ENCODE peak calls at places on chromosomes 3 and 15, in seven cellular contexts. One of them, this sample, is unnamed.

GRCh38 chr15:98807262-98807661 is 158.9 kb downstream of the IGF1R start:
- DNase-seq in body of pancreas: no peak
- DNase-seq in A549: no peak
- DNase-seq in adrenal gland: no peak
- DNase-seq in heart left ventricle: no peak
- DNase-seq in ovary: no peak
- DNase-seq in right lobe of liver: no peak
- DNase-seq in this sample: no peak

GRCh38 chr3:172616061-172616461 is 92.8 kb upstream of the TNFSF10 start:
- DNase-seq in adrenal gland: no peak
- DNase-seq in A549: no peak
- DNase-seq in body of pancreas: no peak
- DNase-seq in ovary: no peak
- DNase-seq in right lobe of liver: no peak
- DNase-seq in heart left ventricle: no peak
- DNase-seq in this sample: no peak

GRCh38 chr15:36370735-36371115 is 208.7 kb upstream of the CDIN1 start:
- DNase-seq in heart left ventricle: no peak
- DNase-seq in A549: peak
- DNase-seq in adrenal gland: no peak
- DNase-seq in ovary: no peak
- DNase-seq in body of pancreas: no peak
- DNase-seq in right lobe of liver: no peak
- DNase-seq in this sample: no peak

GRCh38 chr3:194011807-194012206 is 124.1 kb upstream of the HES1 start:
- DNase-seq in ovary: no peak
- DNase-seq in right lobe of liver: no peak
- DNase-seq in adrenal gland: no peak
- DNase-seq in body of pancreas: no peak
- DNase-seq in heart left ventricle: no peak
- DNase-seq in A549: no peak
- DNase-seq in this sample: no peak

GRCh38 chr3:62255758-62256157 is 117.6 kb downstream of the FEZF2 start:
- DNase-seq in ovary: no peak
- DNase-seq in A549: no peak
- DNase-seq in heart left ventricle: no peak
- DNase-seq in right lobe of liver: no peak
- DNase-seq in adrenal gland: no peak
- DNase-seq in body of pancreas: no peak
- DNase-seq in this sample: no peak

GRCh38 chr15:67085818-67086649 is 20.6 kb downstream of the SMAD3 start:
- DNase-seq in right lobe of liver: no peak
- DNase-seq in A549: no peak
- DNase-seq in body of pancreas: peak
- DNase-seq in adrenal gland: no peak
- DNase-seq in ovary: no peak
- DNase-seq in heart left ventricle: no peak
- DNase-seq in this sample: no peak

GRCh38 chr3:49025793-49026520 is 3.2 kb downstream of the IMPDH2 start:
- DNase-seq in A549: no peak
- DNase-seq in body of pancreas: no peak
- DNase-seq in adrenal gland: no peak
- DNase-seq in heart left ventricle: no peak
- DNase-seq in right lobe of liver: no peak
- DNase-seq in ovary: no peak
- DNase-seq in this sample: no peak

GRCh38 chr3:146783446-146783845 is 178.3 kb upstream of the PLSCR5 start:
- DNase-seq in ovary: no peak
- DNase-seq in A549: no peak
- DNase-seq in heart left ventricle: no peak
- DNase-seq in adrenal gland: no peak
- DNase-seq in right lobe of liver: no peak
- DNase-seq in body of pancreas: no peak
- DNase-seq in this sample: no peak

GRCh38 chr15:85421116-85421925 is 40.9 kb downstream of the AKAP13 start:
- DNase-seq in ovary: no peak
- DNase-seq in body of pancreas: no peak
- DNase-seq in heart left ventricle: no peak
- DNase-seq in adrenal gland: no peak
- DNase-seq in right lobe of liver: no peak
- DNase-seq in A549: no peak
- DNase-seq in this sample: no peak

GRCh38 chr3:54818942-54819341 is 108.9 kb downstream of the LRTM1 start:
- DNase-seq in A549: no peak
- DNase-seq in adrenal gland: no peak
- DNase-seq in body of pancreas: no peak
- DNase-seq in right lobe of liver: no peak
- DNase-seq in heart left ventricle: no peak
- DNase-seq in ovary: no peak
- DNase-seq in this sample: no peak

GRCh38 chr15:67140078-67140833 is 74.9 kb downstream of the SMAD3 start:
- DNase-seq in right lobe of liver: no peak
- DNase-seq in adrenal gland: no peak
- DNase-seq in A549: no peak
- DNase-seq in heart left ventricle: no peak
- DNase-seq in body of pancreas: no peak
- DNase-seq in ovary: peak
- DNase-seq in this sample: no peak

GRCh38 chr3:103685940-103686339 is 1251.1 kb downstream of the ZPLD1 start:
- DNase-seq in body of pancreas: no peak
- DNase-seq in heart left ventricle: no peak
- DNase-seq in adrenal gland: no peak
- DNase-seq in A549: no peak
- DNase-seq in ovary: no peak
- DNase-seq in right lobe of liver: no peak
- DNase-seq in this sample: no peak

GRCh38 chr15:101170568-101171350 is 81.1 kb downstream of the CHSY1 start:
- DNase-seq in adrenal gland: no peak
- DNase-seq in ovary: no peak
- DNase-seq in body of pancreas: peak
- DNase-seq in heart left ventricle: no peak
- DNase-seq in right lobe of liver: no peak
- DNase-seq in A549: no peak
- DNase-seq in this sample: no peak

GRCh38 chr3:25725810-25726209 is 57.4 kb downstream of the NGLY1 start:
- DNase-seq in heart left ventricle: no peak
- DNase-seq in adrenal gland: no peak
- DNase-seq in ovary: no peak
- DNase-seq in body of pancreas: no peak
- DNase-seq in right lobe of liver: no peak
- DNase-seq in A549: no peak
- DNase-seq in this sample: no peak

GRCh38 chr3:8458711-8459110 is 42.9 kb upstream of the LMCD1 start:
- DNase-seq in ovary: no peak
- DNase-seq in body of pancreas: no peak
- DNase-seq in adrenal gland: no peak
- DNase-seq in right lobe of liver: no peak
- DNase-seq in heart left ventricle: no peak
- DNase-seq in A549: no peak
- DNase-seq in this sample: peak

GRCh38 chr15:27070816-27071215 is 99.8 kb downstream of the GABRG3 start:
- DNase-seq in right lobe of liver: no peak
- DNase-seq in adrenal gland: no peak
- DNase-seq in ovary: no peak
- DNase-seq in A549: no peak
- DNase-seq in body of pancreas: no peak
- DNase-seq in heart left ventricle: no peak
- DNase-seq in this sample: no peak

GRCh38 chr3:66253790-66254620 is 33.2 kb downstream of the SLC25A26 start:
- DNase-seq in A549: peak
- DNase-seq in adrenal gland: no peak
- DNase-seq in right lobe of liver: no peak
- DNase-seq in body of pancreas: no peak
- DNase-seq in ovary: no peak
- DNase-seq in heart left ventricle: no peak
- DNase-seq in this sample: no peak

GRCh38 chr3:66260431-66260830 is 39.6 kb downstream of the SLC25A26 start:
- DNase-seq in body of pancreas: no peak
- DNase-seq in right lobe of liver: no peak
- DNase-seq in heart left ventricle: no peak
- DNase-seq in A549: no peak
- DNase-seq in adrenal gland: no peak
- DNase-seq in ovary: no peak
- DNase-seq in this sample: no peak

GRCh38 chr3:66256806-66257205 is 36.0 kb downstream of the SLC25A26 start:
- DNase-seq in adrenal gland: no peak
- DNase-seq in ovary: no peak
- DNase-seq in body of pancreas: no peak
- DNase-seq in heart left ventricle: no peak
- DNase-seq in right lobe of liver: no peak
- DNase-seq in A549: no peak
- DNase-seq in this sample: no peak

GRCh38 chr3:66259721-66260255 is 39.0 kb downstream of the SLC25A26 start:
- DNase-seq in A549: no peak
- DNase-seq in body of pancreas: no peak
- DNase-seq in heart left ventricle: no peak
- DNase-seq in adrenal gland: no peak
- DNase-seq in ovary: no peak
- DNase-seq in right lobe of liver: no peak
- DNase-seq in this sample: no peak

DNA sequence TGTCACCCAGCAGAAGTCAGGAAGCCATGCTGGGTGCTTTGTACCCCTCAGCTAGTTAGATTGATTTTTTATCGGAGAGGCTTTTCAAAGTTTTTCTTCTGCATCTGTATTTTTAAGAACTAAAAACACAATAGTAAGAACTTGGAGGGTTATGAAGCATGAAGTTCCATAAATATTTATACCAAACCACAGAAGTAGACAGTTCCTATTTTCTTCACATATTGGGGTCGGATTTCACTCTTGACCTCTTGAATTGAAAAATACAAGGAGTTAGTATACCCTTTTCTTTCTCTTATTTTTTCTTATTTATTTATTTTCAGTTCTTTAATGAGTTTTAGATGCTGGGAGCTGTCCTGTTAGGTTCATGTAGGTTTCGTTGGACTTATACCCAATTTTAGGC is 35.1 kb downstream of the SLC25A26 start:
- DNase-seq in A549: no peak
- DNase-seq in right lobe of liver: no peak
- DNase-seq in ovary: no peak
- DNase-seq in body of pancreas: no peak
- DNase-seq in heart left ventricle: no peak
- DNase-seq in adrenal gland: no peak
- DNase-seq in this sample: no peak
- H3K4me3 ChIP-seq in A549: no peak
- H3K4me3 ChIP-seq in right lobe of liver: no peak
- H3K4me3 ChIP-seq in ovary: no peak
- H3K4me3 ChIP-seq in body of pancreas: no peak
- H3K4me3 ChIP-seq in heart left ventricle: no peak
- H3K4me3 ChIP-seq in adrenal gland: no peak
- H3K4me3 ChIP-seq in this sample: no peak

GRCh38 chr3:31346542-31346979 is 186.2 kb upstream of the STT3B start:
- DNase-seq in heart left ventricle: no peak
- DNase-seq in adrenal gland: no peak
- DNase-seq in A549: no peak
- DNase-seq in ovary: no peak
- DNase-seq in right lobe of liver: no peak
- DNase-seq in body of pancreas: no peak
- DNase-seq in this sample: no peak

GRCh38 chr3:31343075-31343474 is 189.7 kb upstream of the STT3B start:
- DNase-seq in body of pancreas: no peak
- DNase-seq in ovary: no peak
- DNase-seq in adrenal gland: no peak
- DNase-seq in A549: no peak
- DNase-seq in heart left ventricle: no peak
- DNase-seq in right lobe of liver: no peak
- DNase-seq in this sample: no peak

GRCh38 chr3:31345581-31345980 is 187.1 kb upstream of the STT3B start:
- DNase-seq in adrenal gland: no peak
- DNase-seq in right lobe of liver: no peak
- DNase-seq in ovary: no peak
- DNase-seq in body of pancreas: no peak
- DNase-seq in heart left ventricle: no peak
- DNase-seq in A549: no peak
- DNase-seq in this sample: no peak

DNA sequence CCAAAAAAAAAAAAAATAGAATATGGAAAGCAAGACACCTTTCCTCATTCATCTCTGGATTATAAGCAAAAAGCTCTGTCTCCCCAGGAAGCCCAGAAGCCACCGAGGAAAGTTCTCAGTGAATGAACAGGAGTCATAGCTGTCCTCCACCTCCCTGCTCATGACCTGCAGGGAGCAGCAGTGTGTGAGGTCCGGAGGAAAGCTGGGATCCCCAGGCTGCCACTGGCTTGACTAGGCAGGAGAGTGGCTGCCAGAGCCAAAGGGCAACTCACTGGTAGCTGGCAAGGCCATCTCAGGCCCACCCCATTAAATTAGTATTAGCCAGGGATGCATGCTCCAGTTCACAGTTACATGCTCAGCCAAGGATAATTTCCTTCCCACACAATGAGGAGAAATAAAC is 191.6 kb upstream of the STT3B start:
- DNase-seq in right lobe of liver: no peak
- DNase-seq in heart left ventricle: no peak
- DNase-seq in ovary: peak
- DNase-seq in adrenal gland: no peak
- DNase-seq in body of pancreas: peak
- DNase-seq in A549: peak
- DNase-seq in this sample: no peak
- TF ChIP-seq CTCF in right lobe of liver: no peak
- TF ChIP-seq CTCF in heart left ventricle: no peak
- TF ChIP-seq CTCF in ovary: no peak
- TF ChIP-seq CTCF in adrenal gland: peak
- TF ChIP-seq CTCF in body of pancreas: no peak
- TF ChIP-seq CTCF in A549: no peak
- TF ChIP-seq CTCF in this sample: no peak

GRCh38 chr3:51389423-51390183 is 1.5 kb upstream of the RBM15B start:
- DNase-seq in A549: peak
- DNase-seq in right lobe of liver: peak
- DNase-seq in ovary: no peak
- DNase-seq in heart left ventricle: peak
- DNase-seq in adrenal gland: peak
- DNase-seq in body of pancreas: peak
- DNase-seq in this sample: peak
- TF ChIP-seq POLR2A in A549: no peak
- TF ChIP-seq POLR2A in right lobe of liver: no peak
- TF ChIP-seq POLR2A in ovary: no peak
- TF ChIP-seq POLR2A in heart left ventricle: no peak
- TF ChIP-seq POLR2A in adrenal gland: no peak
- TF ChIP-seq POLR2A in body of pancreas: no peak
- TF ChIP-seq POLR2A in this sample: no peak

GRCh38 chr15:40054056-40054745 is 15.2 kb upstream of the SRP14 start:
- DNase-seq in ovary: no peak
- DNase-seq in adrenal gland: no peak
- DNase-seq in A549: no peak
- DNase-seq in right lobe of liver: no peak
- DNase-seq in body of pancreas: no peak
- DNase-seq in heart left ventricle: no peak
- DNase-seq in this sample: no peak

GRCh38 chr15:40052604-40053003 is 13.6 kb upstream of the SRP14 start:
- DNase-seq in heart left ventricle: no peak
- DNase-seq in right lobe of liver: no peak
- DNase-seq in A549: no peak
- DNase-seq in body of pancreas: no peak
- DNase-seq in ovary: no peak
- DNase-seq in adrenal gland: no peak
- DNase-seq in this sample: no peak

GRCh38 chr15:40055576-40056293 is 16.8 kb upstream of the SRP14 start:
- DNase-seq in A549: no peak
- DNase-seq in ovary: no peak
- DNase-seq in adrenal gland: no peak
- DNase-seq in body of pancreas: peak
- DNase-seq in heart left ventricle: no peak
- DNase-seq in right lobe of liver: peak
- DNase-seq in this sample: peak

GRCh38 chr15:40053234-40054055 is 14.5 kb upstream of the SRP14 start:
- DNase-seq in right lobe of liver: no peak
- DNase-seq in A549: no peak
- DNase-seq in heart left ventricle: no peak
- DNase-seq in body of pancreas: no peak
- DNase-seq in ovary: no peak
- DNase-seq in adrenal gland: no peak
- DNase-seq in this sample: no peak

GRCh38 chr15:40054746-40055575 is 16.0 kb upstream of the SRP14 start:
- DNase-seq in heart left ventricle: peak
- DNase-seq in body of pancreas: peak
- DNase-seq in ovary: no peak
- DNase-seq in adrenal gland: no peak
- DNase-seq in A549: no peak
- DNase-seq in right lobe of liver: peak
- DNase-seq in this sample: peak
- H3K4me3 ChIP-seq in heart left ventricle: no peak
- H3K4me3 ChIP-seq in body of pancreas: no peak
- H3K4me3 ChIP-seq in ovary: no peak
- H3K4me3 ChIP-seq in adrenal gland: no peak
- H3K4me3 ChIP-seq in A549: no peak
- H3K4me3 ChIP-seq in right lobe of liver: no peak
- H3K4me3 ChIP-seq in this sample: no peak